ENCODE peak calls at places on chromosomes 6 and 20, in seven cellular contexts. T is tibial nerve, R is prostate gland, A is ascending aorta, G is A549, D is spleen, P is brain microvascular endothelial cell. I is an unnamed sample.

GRCh38 chr6:89522778-89523177 is 89.8 kb downstream of the ANKRD6 start:
- DNase-seq in T (no peak), D (no peak), P (no peak), R (no peak), A (no peak), G (no peak), I (no peak)

GRCh38 chr20:33653218-33653899 is 8.8 kb upstream of the C20orf144 start:
- DNase-seq in A (no peak), R (no peak), D (peak), P (no peak), G (peak), T (peak), I (peak)

GRCh38 chr6:51213806-51214205 is 395.1 kb downstream of the TFAP2B start:
- DNase-seq in G (no peak), T (no peak), P (no peak), A (no peak), R (no peak), D (peak), I (no peak)

GRCh38 chr20:59159091-59159821 is 4.4 kb upstream of the ZNF831 start:
- DNase-seq in T (no peak), P (no peak), G (no peak), A (no peak), D (no peak), R (no peak), I (no peak)

GRCh38 chr20:9027626-9028025 is 41.3 kb upstream of the PLCB4 start:
- DNase-seq in R (no peak), P (no peak), A (no peak), G (no peak), D (no peak), T (no peak), I (no peak)

GRCh38 chr20:24627926-24628325 is 158.5 kb downstream of the SYNDIG1 start:
- DNase-seq in D (no peak), A (peak), T (no peak), R (no peak), P (no peak), G (no peak), I (no peak)

GRCh38 chr6:36738108-36738507 is 40.5 kb downstream of the RAB44 start:
- DNase-seq in A (no peak), R (no peak), T (no peak), G (no peak), D (no peak), P (no peak), I (no peak)

GRCh38 chr6:28211840-28212509 is 13.1 kb upstream of the ZSCAN9 start:
- DNase-seq in R (no peak), G (no peak), P (no peak), D (no peak), T (no peak), A (no peak), I (no peak)

GRCh38 chr6:31791324-31792089 is 4.0 kb downstream of the VARS1 start:
- DNase-seq in P (peak), T (peak), D (no peak), R (no peak), A (no peak), G (peak), I (peak)

DNA sequence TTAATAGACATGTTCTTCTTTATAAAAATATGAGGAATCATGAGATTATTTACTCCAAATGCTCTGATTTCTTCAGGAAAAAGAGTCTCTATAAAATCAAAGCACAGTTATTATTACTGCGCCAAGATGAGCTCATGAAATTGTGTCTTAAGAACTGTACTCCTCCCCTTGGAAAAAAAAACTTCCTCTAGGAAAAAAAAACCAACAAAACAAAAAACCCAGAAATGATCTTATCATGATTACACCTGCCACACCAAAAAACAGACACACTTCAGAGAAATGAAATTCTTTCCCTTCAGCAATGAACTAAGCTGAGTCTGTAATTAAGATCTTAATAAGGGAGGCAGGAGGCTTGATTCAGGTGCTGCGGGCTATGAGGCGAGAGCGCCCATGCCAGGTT is 9.2 kb downstream of the NEDD9 start:
- DNase-seq in A (no peak), D (no peak), R (no peak), T (no peak), P (no peak), G (no peak), I (no peak)
- H3K4me3 ChIP-seq in A (peak), D (no peak), R (no peak), T (no peak), P (no peak), G (no peak), I (no peak)

GRCh38 chr6:84762220-84762940 is 2.0 kb downstream of the TBX18 start:
- DNase-seq in P (no peak), R (no peak), D (no peak), G (peak), A (peak), T (no peak), I (peak)
- TF ChIP-seq CTCF in P (peak), R (no peak), D (no peak), G (no peak), A (no peak), T (peak), I (peak)

GRCh38 chr6:9711313-9711712 is 703.6 kb downstream of the TFAP2A start:
- DNase-seq in G (no peak), T (no peak), P (no peak), D (no peak), R (no peak), A (no peak), I (no peak)

GRCh38 chr6:9708600-9708999 is 706.3 kb downstream of the TFAP2A start:
- DNase-seq in G (no peak), R (no peak), D (no peak), A (no peak), P (no peak), T (no peak), I (no peak)

GRCh38 chr6:9704989-9705388 is 709.9 kb downstream of the TFAP2A start:
- DNase-seq in G (peak), A (no peak), D (no peak), T (no peak), R (no peak), P (no peak), I (no peak)

GRCh38 chr6:9710574-9710973 is 704.3 kb downstream of the TFAP2A start:
- DNase-seq in D (no peak), R (no peak), G (no peak), T (no peak), P (no peak), A (no peak), I (no peak)
- H3K4me3 ChIP-seq in D (no peak), R (no peak), G (no peak), T (no peak), P (no peak), A (no peak), I (no peak)

GRCh38 chr6:164097557-164098398 is 683.3 kb downstream of the QKI start:
- DNase-seq in T (no peak), R (no peak), P (peak), G (no peak), D (no peak), A (no peak), I (peak)
- TF ChIP-seq CTCF in T (no peak), R (no peak), P (peak), G (no peak), D (no peak), A (no peak), I (no peak)